ENCODE peak calls at places on chromosomes 6 and 20, in eight cellular contexts. M is left cardiac atrium, V is CMK, A is H9, W is left ventricle myocardium inferior, P is cardiac muscle cell, Z is SW 1271, O is Daoy. D is an unnamed sample.

GRCh38 chr6:41470341-41471063 is 75.7 kb upstream of the FOXP4 start:
- DNase-seq in O (peak), P (peak), A (no peak), W (peak), M (peak), V (no peak), Z (no peak), D (peak)

GRCh38 chr6:89144358-89145041 is 1.4 kb upstream of the PM20D2 start:
- DNase-seq in W (no peak), M (no peak), A (no peak), V (no peak), P (no peak), Z (no peak), O (peak), D (no peak)

GRCh38 chr6:16707101-16707783 is 54.0 kb downstream of the ATXN1 start:
- DNase-seq in V (no peak), Z (no peak), O (peak), M (no peak), A (no peak), W (no peak), P (no peak), D (no peak)

GRCh38 chr20:42741906-42742305 is 447.8 kb downstream of the PTPRT start:
- DNase-seq in M (no peak), Z (no peak), A (no peak), V (no peak), O (no peak), W (no peak), P (no peak), D (no peak)

GRCh38 chr6:24780206-24780605 is 5.5 kb downstream of the GMNN start:
- DNase-seq in Z (no peak), W (no peak), O (no peak), P (no peak), V (no peak), A (no peak), M (no peak), D (no peak)

GRCh38 chr20:46156065-46156464 is 38.0 kb downstream of the CD40 start:
- DNase-seq in V (no peak), P (no peak), W (no peak), O (no peak), M (no peak), Z (no peak), A (no peak), D (no peak)

GRCh38 chr6:16486661-16487060 is 248.3 kb downstream of the GMPR start:
- DNase-seq in P (no peak), O (no peak), V (no peak), M (no peak), W (no peak), Z (no peak), A (no peak), D (no peak)

GRCh38 chr6:105603779-105604592 is 201.1 kb upstream of the PREP start:
- DNase-seq in W (no peak), P (no peak), O (no peak), Z (no peak), A (no peak), V (no peak), M (no peak), D (no peak)

GRCh38 chr6:53492860-53493634 is 51.9 kb downstream of the GCLC start:
- DNase-seq in W (no peak), M (no peak), O (peak), V (no peak), P (peak), Z (peak), A (peak), D (peak)

GRCh38 chr20:2093200-2093781 is 8.3 kb upstream of the STK35 start:
- DNase-seq in Z (peak), O (peak), V (no peak), P (no peak), A (peak), M (no peak), W (no peak), D (no peak)